ENCODE peak calls at places on chromosomes 2 and 18, in six cellular contexts. B is kidney epithelial cell; Y is GM19239; X is NCI-H1930; G is central memory CD4-positive, alpha-beta T cell; P is HT-29. F is an unnamed sample.

GRCh38 chr2:86315084-86315483 is 22.3 kb downstream of the REEP1 start:
- DNase-seq in B (no peak), Y (no peak), X (no peak), G (no peak), P (no peak), F (no peak)

GRCh38 chr2:155633887-155634570 is 698.5 kb downstream of the NR4A2 start:
- DNase-seq in B (no peak), Y (no peak), X (no peak), G (no peak), P (no peak), F (no peak)

GRCh38 chr2:99879481-99879880 is 262.9 kb downstream of the AFF3 start:
- DNase-seq in B (no peak), Y (no peak), X (no peak), G (no peak), P (no peak), F (no peak)

GRCh38 chr2:222915092-222915957 is 54.5 kb downstream of the ACSL3 start:
- DNase-seq in B (no peak), Y (no peak), X (no peak), G (no peak), P (peak; percentile 49), F (no peak)

GRCh38 chr2:117170897-117171296 is 643.6 kb upstream of the DDX18 start:
- DNase-seq in B (no peak), Y (no peak), X (no peak), G (no peak), P (no peak), F (no peak)

GRCh38 chr2:159617651-159618050 is 1.3 kb upstream of the BAZ2B start:
- DNase-seq in B (no peak), Y (no peak), X (no peak), G (no peak), P (peak; percentile 17), F (no peak)

GRCh38 chr2:102056079-102056581 is 64.4 kb downstream of the IL1R2 start:
- DNase-seq in B (no peak), Y (no peak), X (no peak), G (no peak), P (no peak), F (no peak)

GRCh38 chr2:83665894-83666293 is 793.2 kb downstream of the SUCLG1 start:
- DNase-seq in B (no peak), Y (no peak), X (no peak), G (no peak), P (peak; percentile 12), F (no peak)

GRCh38 chr18:8471373-8471772 is 137.9 kb upstream of the RAB12 start:
- DNase-seq in B (no peak), Y (no peak), X (no peak), G (no peak), P (no peak), F (no peak)

GRCh38 chr2:2932692-2933305 is 444.8 kb downstream of the EIPR1 start:
- DNase-seq in B (no peak), Y (no peak), X (no peak), G (no peak), P (no peak), F (no peak)

GRCh38 chr2:239817011-239817490 is 208.1 kb downstream of the NDUFA10 start:
- DNase-seq in B (no peak), Y (no peak), X (no peak), G (no peak), P (no peak), F (no peak)

GRCh38 chr2:128282976-128283810 is 35.5 kb downstream of the HS6ST1 start:
- DNase-seq in B (no peak), Y (no peak), X (no peak), G (no peak), P (no peak), F (no peak)

GRCh38 chr2:190362894-190363293 is 19.5 kb downstream of the INPP1 start:
- DNase-seq in B (no peak), Y (no peak), X (no peak), G (no peak), P (no peak), F (no peak)

GRCh38 chr2:20829861-20830260 is 7.0 kb upstream of the LDAH start:
- DNase-seq in B (no peak), Y (no peak), X (no peak), G (no peak), P (no peak), F (no peak)

GRCh38 chr2:239919779-239920545 is 105.2 kb downstream of the NDUFA10 start:
- DNase-seq in B (no peak), Y (no peak), X (no peak), G (no peak), P (no peak), F (no peak)

GRCh38 chr2:180520816-180521595 is 459.4 kb upstream of the UBE2E3 start:
- DNase-seq in B (no peak), Y (no peak), X (no peak), G (no peak), P (peak; percentile 38), F (no peak)

GRCh38 chr18:2958819-2959298 is 54.1 kb downstream of the LPIN2 start:
- DNase-seq in B (no peak), Y (no peak), X (no peak), G (no peak), P (no peak), F (no peak)

GRCh38 chr18:51074605-51075004 is 44.6 kb downstream of the SMAD4 start:
- DNase-seq in B (no peak), Y (no peak), X (no peak), G (no peak), P (no peak), F (no peak)

GRCh38 chr2:53631313-53632125 is 136.1 kb upstream of the CHAC2 start:
- DNase-seq in B (no peak), Y (no peak), X (no peak), G (no peak), P (no peak), F (no peak)

GRCh38 chr2:54083021-54083420 is 32.4 kb upstream of the ACYP2 start:
- DNase-seq in B (no peak), Y (no peak), X (no peak), G (no peak), P (no peak), F (no peak)

GRCh38 chr2:45892757-45893156 is 241.3 kb downstream of the PRKCE start:
- DNase-seq in B (no peak), Y (no peak), X (no peak), G (no peak), P (no peak), F (no peak)

GRCh38 chr2:149953627-149954026 is 366.1 kb upstream of the MMADHC start:
- DNase-seq in B (no peak), Y (no peak), X (no peak), G (no peak), P (no peak), F (no peak)

GRCh38 chr2:136377423-136378382 is 259.8 kb upstream of the CXCR4 start:
- DNase-seq in B (no peak), Y (no peak), X (no peak), G (no peak), P (no peak), F (no peak)

GRCh38 chr2:160613466-160614153 is 120.0 kb upstream of the RBMS1 start:
- DNase-seq in B (peak; percentile 54), Y (no peak), X (no peak), G (no peak), P (no peak), F (no peak)

GRCh38 chr2:9574314-9574713 is 18.7 kb upstream of the ADAM17 start:
- DNase-seq in B (no peak), Y (no peak), X (no peak), G (no peak), P (no peak), F (no peak)

GRCh38 chr2:191521608-191522208 is 156.2 kb upstream of the NABP1 start:
- DNase-seq in B (no peak), Y (no peak), X (no peak), G (no peak), P (peak; percentile 54), F (no peak)

F was measured in NCI-H1048.